ENCODE peak calls at places on chromosome 1, in five cellular contexts. Y is HEK293T, G is K562, E is HepG2, R is SK-N-SH. S is an unnamed sample.

GRCh38 chr1:183773456-183773855 is 31.5 kb upstream of the RGL1 start:
- DNase-seq in G (no peak), R (no peak), Y (no peak), E (no peak), S (no peak)

GRCh38 chr1:168512864-168513595 is 30.8 kb downstream of the XCL2 start:
- DNase-seq in R (no peak), Y (no peak), E (peak), G (no peak), S (no peak)

GRCh38 chr1:27515626-27516025 is 25.7 kb upstream of the WASF2 start:
- DNase-seq in G (no peak), E (no peak), Y (no peak), R (no peak), S (no peak)

GRCh38 chr1:240115831-240116230 is 24.1 kb downstream of the FMN2 start:
- DNase-seq in R (no peak), G (no peak), E (no peak), Y (no peak), S (no peak)

GRCh38 chr1:218711021-218711420 is 365.9 kb downstream of the TGFB2 start:
- DNase-seq in G (no peak), Y (no peak), R (no peak), E (no peak), S (no peak)

GRCh38 chr1:212630159-212630900 is 21.8 kb downstream of the ATF3 start:
- DNase-seq in E (peak), Y (peak), G (peak), R (peak), S (no peak)

GRCh38 chr1:166184897-166185296 is 18.1 kb upstream of the FAM78B start:
- DNase-seq in G (no peak), Y (no peak), R (no peak), E (no peak), S (no peak)

GRCh38 chr1:25083481-25084345 is 148.6 kb downstream of the SYF2 start:
- DNase-seq in G (no peak), E (no peak), Y (no peak), R (no peak), S (no peak)

GRCh38 chr1:190373705-190374336 is 103.8 kb downstream of the BRINP3 start:
- DNase-seq in Y (peak), G (no peak), R (peak), E (peak), S (no peak)

GRCh38 chr1:60470231-60470630 is 396.7 kb upstream of the C1orf87 start:
- DNase-seq in Y (no peak), G (no peak), E (no peak), R (no peak), S (no peak)

GRCh38 chr1:178500091-178500770 is 3.5 kb upstream of the CLEC20A start:
- DNase-seq in G (no peak), Y (peak), E (no peak), R (no peak), S (no peak)

GRCh38 chr1:90537606-90538362 is 179.3 kb downstream of the BARHL2 start:
- DNase-seq in Y (no peak), E (no peak), G (no peak), R (no peak), S (no peak)

GRCh38 chr1:161962094-161962887 is 61.4 kb downstream of the OLFML2B start:
- DNase-seq in E (no peak), R (no peak), G (no peak), Y (no peak), S (peak)

GRCh38 chr1:221712198-221712684 is 29.6 kb downstream of the DUSP10 start:
- DNase-seq in G (peak), Y (no peak), R (no peak), E (no peak), S (no peak)

GRCh38 chr1:12293416-12293815 is 63.6 kb downstream of the VPS13D start:
- DNase-seq in E (no peak), G (no peak), R (no peak), Y (no peak), S (no peak)

GRCh38 chr1:161834967-161835366 is 68.8 kb downstream of the ATF6 start:
- DNase-seq in E (no peak), Y (no peak), G (no peak), R (no peak), S (no peak)

GRCh38 chr1:58754683-58755467 is 29.0 kb downstream of the JUN start:
- DNase-seq in Y (no peak), R (no peak), E (no peak), G (peak), S (no peak)

GRCh38 chr1:172533511-172534116 is 664 bp downstream of the SUCO start:
- DNase-seq in Y (peak), R (peak), E (peak), G (peak), S (no peak)

GRCh38 chr1:65525297-65526048 is 105.0 kb downstream of the LEPR start:
- DNase-seq in R (peak), Y (peak), G (peak), E (no peak), S (no peak)

GRCh38 chr1:40693425-40693824 is 1.9 kb downstream of the NFYC start:
- DNase-seq in R (no peak), E (no peak), Y (no peak), G (no peak), S (no peak)

GRCh38 chr1:5142389-5142788 is 488.0 kb downstream of the AJAP1 start:
- DNase-seq in G (no peak), R (no peak), E (no peak), Y (no peak), S (no peak)

GRCh38 chr1:214331827-214332423 is 51.0 kb downstream of the SMYD2 start:
- DNase-seq in R (peak), G (peak), Y (peak), E (peak), S (no peak)

DNA sequence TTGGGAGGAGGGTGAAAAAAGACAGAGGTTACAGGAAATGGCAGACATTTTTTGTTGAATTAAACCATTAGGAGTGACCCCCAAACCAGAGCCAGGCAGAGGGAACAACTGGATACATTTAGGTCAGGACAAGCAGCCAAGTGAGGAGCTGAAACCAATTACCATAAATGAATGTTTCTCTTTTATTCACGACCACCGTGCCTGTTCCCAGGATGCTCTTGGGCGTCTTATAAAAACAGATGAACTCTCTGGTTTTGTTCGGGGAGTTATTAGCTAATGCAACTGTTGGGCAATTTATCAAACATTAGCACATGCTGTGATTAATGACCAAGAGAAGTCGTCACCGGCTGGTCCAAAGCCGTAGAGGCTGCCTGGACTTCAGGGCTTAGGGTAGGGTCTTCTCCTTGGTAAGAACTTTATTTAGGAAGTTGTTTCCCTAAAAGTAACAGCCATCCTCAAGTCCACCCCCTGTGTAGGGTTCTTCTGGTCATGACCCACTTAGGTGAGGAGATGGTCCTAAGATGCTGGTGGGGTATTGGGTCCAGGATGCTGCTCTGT is 141.1 kb downstream of the FOXD2 start:
- DNase-seq in E (no peak), G (no peak), Y (no peak), R (no peak), S (no peak)
- TF ChIP-seq FOXM1 in E (no peak), G (no peak), Y (no peak), R (no peak), S (no peak)

GRCh38 chr1:116879478-116880133 is 30.1 kb upstream of the PTGFRN start:
- DNase-seq in Y (no peak), R (peak), G (no peak), E (no peak), S (no peak)

GRCh38 chr1:116877369-116877768 is 32.3 kb upstream of the PTGFRN start:
- DNase-seq in R (no peak), Y (no peak), E (no peak), G (no peak), S (no peak)

GRCh38 chr1:116880952-116881351 is 28.8 kb upstream of the PTGFRN start:
- DNase-seq in G (no peak), R (no peak), Y (no peak), E (no peak), S (no peak)

GRCh38 chr1:116881879-116882520 is 27.7 kb upstream of the PTGFRN start:
- DNase-seq in G (peak), R (no peak), E (peak), Y (peak), S (no peak)

GRCh38 chr1:116878804-116879477 is 30.8 kb upstream of the PTGFRN start:
- DNase-seq in G (peak), R (peak), E (no peak), Y (peak), S (peak)
- TF ChIP-seq FOXM1 in G (no peak), R (no peak), E (no peak), Y (no peak), S (no peak)

DNA sequence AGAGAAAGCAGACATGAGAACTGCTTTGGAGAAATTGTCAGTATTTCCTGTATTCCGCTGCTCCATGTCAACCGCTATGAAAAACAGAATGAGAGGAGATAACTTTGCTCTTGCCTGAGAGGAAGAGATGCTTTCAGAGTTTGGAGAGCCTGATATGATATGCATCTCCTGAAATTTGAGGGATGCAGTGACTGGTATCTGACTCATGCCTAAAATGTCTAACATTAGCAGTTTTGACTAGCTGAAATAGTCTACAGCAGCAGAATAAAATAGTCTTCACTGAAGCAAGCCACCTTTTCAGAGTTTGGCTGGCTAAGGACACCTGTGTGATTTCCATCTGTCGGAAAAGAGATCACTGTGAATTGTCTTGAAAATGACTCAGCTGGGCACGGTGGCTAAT is 165.8 kb upstream of the LRRC7 start:
- DNase-seq in Y (no peak), R (no peak), G (no peak), E (no peak), S (no peak)
- TF ChIP-seq FOXM1 in Y (no peak), R (no peak), G (no peak), E (no peak), S (no peak)

DNA sequence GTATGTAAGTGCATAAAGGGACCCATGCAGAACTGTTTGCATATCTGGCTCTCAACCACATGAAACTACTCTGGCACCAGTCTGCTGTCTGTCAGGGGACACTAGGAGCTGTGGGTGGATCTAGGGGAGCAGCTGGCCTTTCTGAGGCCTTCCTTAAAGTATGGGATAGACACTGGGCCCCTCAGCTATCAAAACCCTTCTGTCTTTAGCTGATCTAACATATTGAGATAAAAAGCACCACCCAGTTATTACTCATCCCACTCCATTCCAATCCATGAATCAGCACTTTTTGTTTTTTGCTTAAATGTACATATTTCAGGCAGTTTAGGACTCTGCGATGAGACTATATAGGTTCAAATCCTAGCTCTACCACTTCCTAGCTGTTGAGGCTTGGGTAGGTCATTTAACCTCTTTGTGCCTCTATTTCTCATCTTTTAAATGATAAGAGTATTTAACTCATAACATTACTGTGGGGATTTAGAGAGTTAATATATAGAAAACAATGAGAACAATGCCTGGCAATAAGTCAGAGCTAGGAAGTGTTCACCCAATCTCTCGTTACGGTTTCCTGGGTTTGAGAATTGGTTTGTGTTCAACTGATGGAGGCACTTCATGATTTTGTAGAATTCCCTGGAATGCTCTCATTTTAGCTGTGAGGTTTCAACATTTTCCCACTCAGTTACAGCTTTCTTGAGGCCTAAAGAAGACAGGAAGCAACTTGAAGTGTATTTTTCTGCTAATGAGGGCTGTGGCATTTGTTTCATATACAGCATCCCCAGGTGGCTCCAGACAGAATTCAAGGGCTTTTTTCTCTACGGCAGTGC is 68.9 kb downstream of the LRIG2 start:
- DNase-seq in Y (no peak), R (no peak), E (no peak), G (peak), S (no peak)
- TF ChIP-seq FOXM1 in Y (no peak), R (no peak), E (no peak), G (peak), S (no peak)

GRCh38 chr1:206685749-206686485 is 1.2 kb downstream of the MAPKAPK2 start:
- DNase-seq in G (peak), E (peak), Y (peak), R (peak), S (no peak)
- TF ChIP-seq FOXM1 in G (no peak), E (no peak), Y (no peak), R (no peak), S (peak)

DNA sequence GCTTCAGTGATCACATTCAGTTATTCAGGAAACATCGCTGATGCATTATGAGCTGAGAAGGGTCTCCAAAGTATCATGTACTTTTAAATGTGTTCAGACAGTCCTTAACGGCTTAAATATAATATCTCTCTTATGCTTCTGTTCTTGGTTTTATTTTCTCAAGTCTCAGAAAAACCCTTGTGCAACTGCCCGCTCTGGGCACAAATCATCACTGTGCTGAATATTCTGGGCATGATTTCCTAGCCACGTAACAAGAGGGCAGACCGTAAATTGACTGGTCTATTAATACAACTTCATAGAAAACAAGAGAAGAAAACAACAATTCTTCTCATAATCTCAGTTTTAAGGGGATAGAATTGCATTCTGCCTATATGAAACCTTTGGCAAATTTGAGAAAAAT is 96.5 kb upstream of the EXO1 start:
- DNase-seq in Y (no peak), R (no peak), E (no peak), G (no peak), S (no peak)
- TF ChIP-seq FOXM1 in Y (no peak), R (no peak), E (no peak), G (no peak), S (no peak)